ENCODE peak calls at places on chromosomes 16 and 17, in seven cellular contexts. M, X, B, P, Y, H and D are unnamed samples.
A peak's percentile ranks its signal among the peaks of the same experiment; 100 is the strongest.

GRCh38 chr17:60640503-60640902 is 37.1 kb upstream of the BCAS3 start:
- DNase-seq in Y (no peak), M (no peak), P (peak; percentile 45), B (no peak), X (peak; percentile 22), H (no peak), D (no peak)

GRCh38 chr16:80993293-80993691 is 13.4 kb downstream of the CMC2 start:
- DNase-seq in H (no peak), P (peak; percentile 75), Y (no peak), M (peak; percentile 48), B (no peak), X (peak; percentile 90), D (no peak)

GRCh38 chr16:80300456-80300855 is 240.3 kb upstream of the DYNLRB2 start:
- DNase-seq in B (no peak), H (no peak), Y (no peak), P (no peak), M (no peak), X (no peak), D (no peak)

GRCh38 chr16:84504420-84505248 is at the start of gene MEAK7:
- DNase-seq in B (peak; percentile 99), P (peak; percentile 99), M (peak; percentile 99), X (peak; percentile 98), H (peak; percentile 99), Y (peak; percentile 99), D (peak; percentile 100)

GRCh38 chr16:58124601-58124915 is 4.6 kb downstream of the CFAP20 start:
- DNase-seq in X (peak; percentile 76), P (no peak), B (no peak), M (no peak), H (no peak), Y (no peak), D (no peak)

GRCh38 chr17:82204831-82205719 is 7.6 kb downstream of the CCDC57 start:
- DNase-seq in X (peak; percentile 85), M (no peak), H (no peak), Y (no peak), P (no peak), B (no peak), D (no peak)

GRCh38 chr16:57510016-57510871 is 24.0 kb upstream of the DOK4 start:
- DNase-seq in H (no peak), B (no peak), Y (no peak), P (peak; percentile 92), X (no peak), M (no peak), D (no peak)

GRCh38 chr16:24273511-24273910 is 17.4 kb downstream of the CACNG3 start:
- DNase-seq in Y (no peak), M (no peak), H (no peak), X (peak; percentile 17), B (no peak), P (no peak), D (no peak)

GRCh38 chr16:50114357-50115129 is 38.6 kb upstream of the TENT4B start:
- DNase-seq in X (no peak), B (no peak), Y (no peak), M (no peak), P (peak; percentile 77), H (no peak), D (peak; percentile 65)

GRCh38 chr17:46109603-46110189 is 83.5 kb downstream of the KANSL1 start:
- DNase-seq in H (no peak), B (no peak), M (no peak), Y (no peak), P (no peak), X (no peak), D (no peak)

GRCh38 chr17:73493212-73493814 is 150.9 kb downstream of the SDK2 start:
- DNase-seq in M (no peak), Y (no peak), B (no peak), X (no peak), H (no peak), P (peak; percentile 89), D (peak; percentile 88)

GRCh38 chr17:80793851-80794267 is 197.8 kb upstream of the CHMP6 start:
- DNase-seq in Y (no peak), M (no peak), B (no peak), X (peak; percentile 85), H (no peak), P (no peak), D (no peak)

GRCh38 chr17:80792373-80792781 is 199.3 kb upstream of the CHMP6 start:
- DNase-seq in M (no peak), X (peak; percentile 56), H (no peak), P (no peak), Y (no peak), B (no peak), D (peak; percentile 36)

GRCh38 chr17:80791758-80792284 is 199.8 kb upstream of the CHMP6 start:
- DNase-seq in P (no peak), M (peak; percentile 57), B (peak; percentile 95), Y (no peak), H (peak; percentile 40), X (peak; percentile 100), D (peak; percentile 46)

GRCh38 chr17:80794281-80795089 is 197.2 kb upstream of the CHMP6 start:
- DNase-seq in M (no peak), H (no peak), B (no peak), Y (no peak), X (no peak), P (no peak), D (peak; percentile 34)

GRCh38 chr17:80793421-80793820 is 198.2 kb upstream of the CHMP6 start:
- DNase-seq in Y (no peak), B (no peak), X (no peak), H (no peak), M (no peak), P (peak; percentile 41), D (peak; percentile 53)
- H3K4me1 ChIP-seq in Y (peaks cover 57% of the 10 kb centered on the region), B (no peaks in the 10 kb centered on the region), X (peaks cover 51% of the 10 kb centered on the region), H (peaks cover 26% of the 10 kb centered on the region), M (peaks cover 4% of the 10 kb centered on the region), P (no peaks in the 10 kb centered on the region), D (no peaks in the 10 kb centered on the region)

DNA sequence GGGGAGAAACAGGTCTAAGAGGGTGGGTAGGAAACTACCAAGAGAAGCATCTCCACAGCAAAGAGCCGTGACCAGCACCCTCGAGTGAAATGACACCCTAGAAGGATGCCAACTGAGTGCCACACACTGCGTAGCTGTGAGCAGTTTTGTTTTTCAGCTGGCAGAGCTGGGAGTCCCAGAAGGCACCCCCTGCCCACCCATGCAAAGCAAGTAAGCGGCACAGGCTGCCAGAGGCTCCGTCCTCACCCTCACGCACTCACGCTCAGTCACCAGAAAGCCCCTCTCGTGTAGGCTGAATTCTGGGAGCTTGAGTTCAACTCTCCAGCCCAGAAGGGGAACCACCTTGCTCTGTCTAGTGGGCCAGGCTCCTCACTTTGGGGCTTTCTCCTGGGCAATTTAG is 146.0 kb downstream of the GAS7 start:
- DNase-seq in X (no peak), P (no peak), M (no peak), H (no peak), Y (no peak), B (no peak), D (no peak)
- H3K4me1 ChIP-seq in X (peaks cover 7% of the 10 kb centered on the region), P (peaks cover 8% of the 10 kb centered on the region), M (no peaks in the 10 kb centered on the region), H (peaks cover 24% of the 10 kb centered on the region), Y (peaks cover 49% of the 10 kb centered on the region), B (no peaks in the 10 kb centered on the region), D (no peaks in the 10 kb centered on the region)

GRCh38 chr16:48619547-48619946 is 9.6 kb upstream of the N4BP1 start:
- DNase-seq in M (no peak), P (no peak), H (no peak), Y (no peak), B (no peak), X (no peak), D (no peak)

GRCh38 chr16:48620445-48620844 is 10.5 kb upstream of the N4BP1 start:
- DNase-seq in X (no peak), B (no peak), P (no peak), M (no peak), Y (no peak), H (no peak), D (no peak)

GRCh38 chr16:48627148-48627547 is 17.2 kb upstream of the N4BP1 start:
- DNase-seq in B (peak; percentile 13), X (no peak), P (no peak), M (no peak), H (no peak), Y (no peak), D (no peak)

GRCh38 chr16:48622456-48623303 is 12.7 kb upstream of the N4BP1 start:
- DNase-seq in H (no peak), Y (no peak), P (no peak), X (no peak), B (no peak), M (no peak), D (no peak)

GRCh38 chr16:48623304-48624016 is 13.5 kb upstream of the N4BP1 start:
- DNase-seq in B (peak; percentile 91), M (peak; percentile 87), Y (peak; percentile 84), H (peak; percentile 70), P (peak; percentile 87), X (peak; percentile 75), D (peak; percentile 94)
- H3K4me1 ChIP-seq in B (no peaks in the 10 kb centered on the region), M (peaks cover 15% of the 10 kb centered on the region), Y (peaks cover 55% of the 10 kb centered on the region), H (no peaks in the 10 kb centered on the region), P (no peaks in the 10 kb centered on the region), X (no peaks in the 10 kb centered on the region), D (no peaks in the 10 kb centered on the region)

GRCh38 chr17:30827082-30827481 is 2.6 kb upstream of the CRLF3 start:
- DNase-seq in Y (no peak), B (no peak), X (no peak), M (no peak), H (no peak), P (no peak), D (no peak)

GRCh38 chr17:30824356-30825145 is at the start of gene CRLF3:
- DNase-seq in M (peak; percentile 95), H (peak; percentile 68), Y (peak; percentile 91), B (peak; percentile 94), X (peak; percentile 87), P (peak; percentile 97), D (peak; percentile 99)

GRCh38 chr17:30821751-30822723 is 2.5 kb downstream of the CRLF3 start:
- DNase-seq in M (no peak), Y (no peak), B (no peak), H (no peak), P (peak; percentile 14), X (no peak), D (no peak)

GRCh38 chr17:30823425-30823824 is 1.1 kb downstream of the CRLF3 start:
- DNase-seq in B (no peak), H (no peak), Y (no peak), P (no peak), X (no peak), M (no peak), D (no peak)

GRCh38 chr17:30824002-30824355 is 513 bp downstream of the CRLF3 start:
- DNase-seq in Y (no peak), B (no peak), M (no peak), X (no peak), P (peak; percentile 70), H (no peak), D (no peak)
- H3K4me1 ChIP-seq in Y (peaks cover 42% of the 10 kb centered on the region), B (no peaks in the 10 kb centered on the region), M (no peaks in the 10 kb centered on the region), X (peaks cover 3% of the 10 kb centered on the region), P (peaks cover 4% of the 10 kb centered on the region), H (peaks cover 14% of the 10 kb centered on the region), D (peaks cover 4% of the 10 kb centered on the region)

GRCh38 chr17:80667462-80668277 is 123.0 kb downstream of the RPTOR start:
- DNase-seq in H (no peak), Y (no peak), P (no peak), M (no peak), X (no peak), B (peak; percentile 6), D (no peak)

GRCh38 chr17:80671039-80671822 is 126.6 kb downstream of the RPTOR start:
- DNase-seq in M (no peak), H (no peak), X (no peak), Y (no peak), P (no peak), B (no peak), D (no peak)

GRCh38 chr17:80666867-80667266 is 122.2 kb downstream of the RPTOR start:
- DNase-seq in M (no peak), H (no peak), P (no peak), B (no peak), Y (no peak), X (no peak), D (no peak)

GRCh38 chr17:80665792-80666191 is 121.2 kb downstream of the RPTOR start:
- DNase-seq in Y (no peak), B (no peak), P (no peak), H (no peak), X (no peak), M (no peak), D (no peak)

GRCh38 chr17:80668375-80669149 is 123.9 kb downstream of the RPTOR start:
- DNase-seq in P (no peak), Y (no peak), H (no peak), X (no peak), M (no peak), B (peak; percentile 13), D (peak; percentile 57)
- H3K4me1 ChIP-seq in P (peaks cover 8% of the 10 kb centered on the region), Y (peaks cover 26% of the 10 kb centered on the region), H (peaks cover 13% of the 10 kb centered on the region), X (peaks cover 14% of the 10 kb centered on the region), M (no peaks in the 10 kb centered on the region), B (no peaks in the 10 kb centered on the region), D (peaks cover 14% of the 10 kb centered on the region)